ENCODE peak calls at places on chromosomes 11 and 22, in four cellular contexts. One of them, this sample, is unnamed.

GRCh38 chr11:73622920-73623593 is 23.3 kb upstream of the PLEKHB1 start:
- DNase-seq in HS-5: no peak
- DNase-seq in stimulated activated CD4-positive, alpha-beta T cell treated with anti-CD3 and anti-CD28 coated beads, Interleukin-12 subunit alpha, Interleukin-12 subunit beta, amount 100 ng/mL, for 24 hours: no peak
- DNase-seq in caudate nucleus: no peak
- DNase-seq in this sample: no peak

GRCh38 chr11:3959015-3959917 is 103.8 kb downstream of the STIM1 start:
- DNase-seq in HS-5: peak
- DNase-seq in stimulated activated CD4-positive, alpha-beta T cell treated with anti-CD3 and anti-CD28 coated beads, Interleukin-12 subunit alpha, Interleukin-12 subunit beta, amount 100 ng/mL, for 24 hours: no peak
- DNase-seq in caudate nucleus: no peak
- DNase-seq in this sample: no peak

GRCh38 chr11:45788887-45789286 is 16.1 kb upstream of the SLC35C1 start:
- DNase-seq in HS-5: no peak
- DNase-seq in stimulated activated CD4-positive, alpha-beta T cell treated with anti-CD3 and anti-CD28 coated beads, Interleukin-12 subunit alpha, Interleukin-12 subunit beta, amount 100 ng/mL, for 24 hours: no peak
- DNase-seq in caudate nucleus: no peak
- DNase-seq in this sample: no peak

GRCh38 chr11:112128483-112129121 is 35.3 kb downstream of the IL18 start:
- DNase-seq in HS-5: peak
- DNase-seq in stimulated activated CD4-positive, alpha-beta T cell treated with anti-CD3 and anti-CD28 coated beads, Interleukin-12 subunit alpha, Interleukin-12 subunit beta, amount 100 ng/mL, for 24 hours: no peak
- DNase-seq in caudate nucleus: no peak
- DNase-seq in this sample: peak

GRCh38 chr22:49638788-49639187 is 188.9 kb downstream of the BRD1 start:
- DNase-seq in HS-5: no peak
- DNase-seq in stimulated activated CD4-positive, alpha-beta T cell treated with anti-CD3 and anti-CD28 coated beads, Interleukin-12 subunit alpha, Interleukin-12 subunit beta, amount 100 ng/mL, for 24 hours: no peak
- DNase-seq in caudate nucleus: peak
- DNase-seq in this sample: no peak

GRCh38 chr11:77026743-77027142 is 7.5 kb upstream of the B3GNT6 start:
- DNase-seq in HS-5: no peak
- DNase-seq in stimulated activated CD4-positive, alpha-beta T cell treated with anti-CD3 and anti-CD28 coated beads, Interleukin-12 subunit alpha, Interleukin-12 subunit beta, amount 100 ng/mL, for 24 hours: no peak
- DNase-seq in caudate nucleus: no peak
- DNase-seq in this sample: no peak

GRCh38 chr11:121451178-121451981 is 734 bp upstream of the SORL1 start:
- DNase-seq in HS-5: no peak
- DNase-seq in stimulated activated CD4-positive, alpha-beta T cell treated with anti-CD3 and anti-CD28 coated beads, Interleukin-12 subunit alpha, Interleukin-12 subunit beta, amount 100 ng/mL, for 24 hours: no peak
- DNase-seq in caudate nucleus: no peak
- DNase-seq in this sample: no peak

GRCh38 chr11:77276271-77276670 is 25.2 kb downstream of the GDPD4 start:
- DNase-seq in HS-5: no peak
- DNase-seq in stimulated activated CD4-positive, alpha-beta T cell treated with anti-CD3 and anti-CD28 coated beads, Interleukin-12 subunit alpha, Interleukin-12 subunit beta, amount 100 ng/mL, for 24 hours: no peak
- DNase-seq in caudate nucleus: no peak
- DNase-seq in this sample: no peak

GRCh38 chr11:1054143-1055108 is 17.9 kb upstream of the MUC6 start:
- DNase-seq in HS-5: no peak
- DNase-seq in stimulated activated CD4-positive, alpha-beta T cell treated with anti-CD3 and anti-CD28 coated beads, Interleukin-12 subunit alpha, Interleukin-12 subunit beta, amount 100 ng/mL, for 24 hours: no peak
- DNase-seq in caudate nucleus: no peak
- DNase-seq in this sample: no peak

GRCh38 chr11:6928916-6929315 is 2.7 kb downstream of the ZNF215 start:
- DNase-seq in HS-5: no peak
- DNase-seq in stimulated activated CD4-positive, alpha-beta T cell treated with anti-CD3 and anti-CD28 coated beads, Interleukin-12 subunit alpha, Interleukin-12 subunit beta, amount 100 ng/mL, for 24 hours: no peak
- DNase-seq in caudate nucleus: no peak
- DNase-seq in this sample: no peak

GRCh38 chr11:77051511-77051910 is 15.3 kb upstream of the CAPN5 start:
- DNase-seq in HS-5: no peak
- DNase-seq in stimulated activated CD4-positive, alpha-beta T cell treated with anti-CD3 and anti-CD28 coated beads, Interleukin-12 subunit alpha, Interleukin-12 subunit beta, amount 100 ng/mL, for 24 hours: no peak
- DNase-seq in caudate nucleus: no peak
- DNase-seq in this sample: no peak

GRCh38 chr22:37282385-37282677 is at the start of gene CYTH4:
- DNase-seq in HS-5: no peak
- DNase-seq in stimulated activated CD4-positive, alpha-beta T cell treated with anti-CD3 and anti-CD28 coated beads, Interleukin-12 subunit alpha, Interleukin-12 subunit beta, amount 100 ng/mL, for 24 hours: peak
- DNase-seq in caudate nucleus: no peak
- DNase-seq in this sample: no peak

GRCh38 chr11:33452806-33453205 is 195.6 kb downstream of the HIPK3 start:
- DNase-seq in HS-5: peak
- DNase-seq in stimulated activated CD4-positive, alpha-beta T cell treated with anti-CD3 and anti-CD28 coated beads, Interleukin-12 subunit alpha, Interleukin-12 subunit beta, amount 100 ng/mL, for 24 hours: no peak
- DNase-seq in caudate nucleus: no peak
- DNase-seq in this sample: no peak

GRCh38 chr22:36871669-36872081 is 10.9 kb downstream of the NCF4 start:
- DNase-seq in HS-5: no peak
- DNase-seq in stimulated activated CD4-positive, alpha-beta T cell treated with anti-CD3 and anti-CD28 coated beads, Interleukin-12 subunit alpha, Interleukin-12 subunit beta, amount 100 ng/mL, for 24 hours: no peak
- DNase-seq in caudate nucleus: no peak
- DNase-seq in this sample: no peak

GRCh38 chr11:65850217-65851082 is 7.5 kb downstream of the CFL1 start:
- DNase-seq in HS-5: no peak
- DNase-seq in stimulated activated CD4-positive, alpha-beta T cell treated with anti-CD3 and anti-CD28 coated beads, Interleukin-12 subunit alpha, Interleukin-12 subunit beta, amount 100 ng/mL, for 24 hours: no peak
- DNase-seq in caudate nucleus: no peak
- DNase-seq in this sample: no peak

GRCh38 chr11:2389344-2390026 is 11.1 kb upstream of the TSSC4 start:
- DNase-seq in HS-5: no peak
- DNase-seq in stimulated activated CD4-positive, alpha-beta T cell treated with anti-CD3 and anti-CD28 coated beads, Interleukin-12 subunit alpha, Interleukin-12 subunit beta, amount 100 ng/mL, for 24 hours: no peak
- DNase-seq in caudate nucleus: no peak
- DNase-seq in this sample: no peak

GRCh38 chr11:85165819-85166218 is 461.3 kb downstream of the DLG2 start:
- DNase-seq in HS-5: no peak
- DNase-seq in stimulated activated CD4-positive, alpha-beta T cell treated with anti-CD3 and anti-CD28 coated beads, Interleukin-12 subunit alpha, Interleukin-12 subunit beta, amount 100 ng/mL, for 24 hours: no peak
- DNase-seq in caudate nucleus: no peak
- DNase-seq in this sample: no peak

GRCh38 chr11:119696378-119697157 is 32.4 kb downstream of the NECTIN1 start:
- DNase-seq in HS-5: no peak
- DNase-seq in stimulated activated CD4-positive, alpha-beta T cell treated with anti-CD3 and anti-CD28 coated beads, Interleukin-12 subunit alpha, Interleukin-12 subunit beta, amount 100 ng/mL, for 24 hours: no peak
- DNase-seq in caudate nucleus: no peak
- DNase-seq in this sample: no peak

GRCh38 chr11:127919206-127920000 is 668.0 kb downstream of the ETS1 start:
- DNase-seq in HS-5: peak
- DNase-seq in stimulated activated CD4-positive, alpha-beta T cell treated with anti-CD3 and anti-CD28 coated beads, Interleukin-12 subunit alpha, Interleukin-12 subunit beta, amount 100 ng/mL, for 24 hours: no peak
- DNase-seq in caudate nucleus: no peak
- DNase-seq in this sample: no peak

GRCh38 chr22:49037701-49038245 is 789.9 kb downstream of the BRD1 start:
- DNase-seq in HS-5: no peak
- DNase-seq in stimulated activated CD4-positive, alpha-beta T cell treated with anti-CD3 and anti-CD28 coated beads, Interleukin-12 subunit alpha, Interleukin-12 subunit beta, amount 100 ng/mL, for 24 hours: no peak
- DNase-seq in caudate nucleus: no peak
- DNase-seq in this sample: no peak

GRCh38 chr11:92838655-92839334 is 130.7 kb upstream of the MTNR1B start:
- DNase-seq in HS-5: no peak
- DNase-seq in stimulated activated CD4-positive, alpha-beta T cell treated with anti-CD3 and anti-CD28 coated beads, Interleukin-12 subunit alpha, Interleukin-12 subunit beta, amount 100 ng/mL, for 24 hours: no peak
- DNase-seq in caudate nucleus: no peak
- DNase-seq in this sample: no peak

This sample was measured in omental fat pad.